ENCODE peak calls at places on chromosomes 4 and X, in nine cellular contexts. One of them, this sample, is unnamed.

GRCh38 chr4:87802858-87803257 is 3.5 kb downstream of the IBSP start:
- DNase-seq in heart left ventricle: no peak
- DNase-seq in A549: no peak
- DNase-seq in stomach: no peak
- DNase-seq in gastrocnemius medialis: no peak
- DNase-seq in esophagus squamous epithelium: no peak
- DNase-seq in IMR-90: no peak
- DNase-seq in tibial nerve: no peak
- DNase-seq in uterus: no peak
- DNase-seq in this sample: no peak

GRCh38 chr4:76147454-76148141 is 599 bp downstream of the NUP54 start:
- DNase-seq in A549: peak
- DNase-seq in stomach: peak
- DNase-seq in tibial nerve: peak
- DNase-seq in esophagus squamous epithelium: no peak
- DNase-seq in gastrocnemius medialis: peak
- DNase-seq in IMR-90: peak
- DNase-seq in uterus: peak
- DNase-seq in heart left ventricle: peak
- DNase-seq in this sample: peak

GRCh38 chr4:37666625-37667071 is 19.5 kb downstream of the RELL1 start:
- DNase-seq in A549: peak
- DNase-seq in gastrocnemius medialis: peak
- DNase-seq in tibial nerve: peak
- DNase-seq in heart left ventricle: peak
- DNase-seq in uterus: peak
- DNase-seq in IMR-90: peak
- DNase-seq in stomach: peak
- DNase-seq in esophagus squamous epithelium: no peak
- DNase-seq in this sample: no peak

GRCh38 chr4:114384629-114385028 is 214.0 kb upstream of the UGT8 start:
- DNase-seq in esophagus squamous epithelium: no peak
- DNase-seq in tibial nerve: no peak
- DNase-seq in uterus: no peak
- DNase-seq in IMR-90: peak
- DNase-seq in heart left ventricle: no peak
- DNase-seq in stomach: no peak
- DNase-seq in gastrocnemius medialis: no peak
- DNase-seq in A549: no peak
- DNase-seq in this sample: no peak

GRCh38 chr4:5708829-5709680 is 696 bp upstream of the EVC2 start:
- DNase-seq in tibial nerve: no peak
- DNase-seq in stomach: no peak
- DNase-seq in heart left ventricle: no peak
- DNase-seq in uterus: no peak
- DNase-seq in esophagus squamous epithelium: no peak
- DNase-seq in IMR-90: no peak
- DNase-seq in A549: no peak
- DNase-seq in gastrocnemius medialis: no peak
- DNase-seq in this sample: peak

GRCh38 chr4:174292473-174292872 is 8.8 kb downstream of the CEP44 start:
- DNase-seq in gastrocnemius medialis: no peak
- DNase-seq in uterus: no peak
- DNase-seq in A549: no peak
- DNase-seq in IMR-90: no peak
- DNase-seq in stomach: no peak
- DNase-seq in heart left ventricle: no peak
- DNase-seq in esophagus squamous epithelium: no peak
- DNase-seq in tibial nerve: no peak
- DNase-seq in this sample: no peak

GRCh38 chr4:57291911-57292310 is 181.7 kb upstream of the IGFBP7 start:
- DNase-seq in IMR-90: no peak
- DNase-seq in uterus: no peak
- DNase-seq in gastrocnemius medialis: no peak
- DNase-seq in A549: no peak
- DNase-seq in esophagus squamous epithelium: no peak
- DNase-seq in stomach: no peak
- DNase-seq in heart left ventricle: no peak
- DNase-seq in tibial nerve: no peak
- DNase-seq in this sample: no peak

GRCh38 chrX:1564750-1565683 is 26.4 kb upstream of the AKAP17A start:
- DNase-seq in tibial nerve: no peak
- DNase-seq in IMR-90: no peak
- DNase-seq in uterus: no peak
- DNase-seq in heart left ventricle: no peak
- DNase-seq in stomach: peak
- DNase-seq in esophagus squamous epithelium: no peak
- DNase-seq in A549: no peak
- DNase-seq in gastrocnemius medialis: no peak
- DNase-seq in this sample: no peak

GRCh38 chrX:2854918-2855317 is 26.2 kb downstream of the GYG2 start:
- DNase-seq in tibial nerve: no peak
- DNase-seq in stomach: no peak
- DNase-seq in A549: no peak
- DNase-seq in gastrocnemius medialis: no peak
- DNase-seq in esophagus squamous epithelium: no peak
- DNase-seq in uterus: no peak
- DNase-seq in IMR-90: no peak
- DNase-seq in heart left ventricle: no peak
- DNase-seq in this sample: no peak

GRCh38 chr4:24777528-24777927 is 17.8 kb upstream of the SOD3 start:
- DNase-seq in tibial nerve: no peak
- DNase-seq in heart left ventricle: no peak
- DNase-seq in uterus: no peak
- DNase-seq in esophagus squamous epithelium: no peak
- DNase-seq in IMR-90: no peak
- DNase-seq in stomach: no peak
- DNase-seq in A549: no peak
- DNase-seq in gastrocnemius medialis: no peak
- DNase-seq in this sample: no peak

GRCh38 chr4:19492611-19493010 is 759.1 kb upstream of the SLIT2 start:
- DNase-seq in gastrocnemius medialis: no peak
- DNase-seq in stomach: no peak
- DNase-seq in IMR-90: peak
- DNase-seq in A549: no peak
- DNase-seq in heart left ventricle: no peak
- DNase-seq in uterus: no peak
- DNase-seq in tibial nerve: no peak
- DNase-seq in esophagus squamous epithelium: no peak
- DNase-seq in this sample: no peak

GRCh38 chr4:168269879-168270278 is 48.7 kb downstream of the DDX60 start:
- DNase-seq in heart left ventricle: peak
- DNase-seq in stomach: no peak
- DNase-seq in IMR-90: no peak
- DNase-seq in esophagus squamous epithelium: no peak
- DNase-seq in tibial nerve: no peak
- DNase-seq in gastrocnemius medialis: peak
- DNase-seq in A549: no peak
- DNase-seq in uterus: no peak
- DNase-seq in this sample: no peak

DNA sequence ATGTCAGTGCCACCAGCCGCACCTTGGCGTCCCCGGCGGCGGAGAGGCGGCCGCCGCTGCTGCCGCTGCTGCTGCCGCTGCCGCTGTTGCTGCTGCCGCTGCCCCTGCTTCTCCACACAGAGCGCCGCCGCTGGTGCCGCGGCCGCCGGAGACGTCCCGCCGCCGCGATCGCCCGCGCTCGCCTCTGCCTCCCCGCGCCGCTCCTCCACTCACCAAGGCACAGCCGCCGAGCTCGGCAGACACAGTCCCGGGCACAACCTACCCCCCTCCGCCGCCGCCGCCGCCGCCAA is at the start of gene PPP3CA:
- DNase-seq in heart left ventricle: no peak
- DNase-seq in A549: no peak
- DNase-seq in stomach: no peak
- DNase-seq in IMR-90: no peak
- DNase-seq in esophagus squamous epithelium: no peak
- DNase-seq in gastrocnemius medialis: no peak
- DNase-seq in uterus: no peak
- DNase-seq in tibial nerve: no peak
- DNase-seq in this sample: no peak
- TF ChIP-seq POLR2A in heart left ventricle: no peak
- TF ChIP-seq POLR2A in A549: no peak
- TF ChIP-seq POLR2A in stomach: no peak
- TF ChIP-seq POLR2A in IMR-90: no peak
- TF ChIP-seq POLR2A in esophagus squamous epithelium: peak
- TF ChIP-seq POLR2A in gastrocnemius medialis: peak
- TF ChIP-seq POLR2A in uterus: peak
- TF ChIP-seq POLR2A in tibial nerve: no peak
- TF ChIP-seq POLR2A in this sample: no peak

DNA sequence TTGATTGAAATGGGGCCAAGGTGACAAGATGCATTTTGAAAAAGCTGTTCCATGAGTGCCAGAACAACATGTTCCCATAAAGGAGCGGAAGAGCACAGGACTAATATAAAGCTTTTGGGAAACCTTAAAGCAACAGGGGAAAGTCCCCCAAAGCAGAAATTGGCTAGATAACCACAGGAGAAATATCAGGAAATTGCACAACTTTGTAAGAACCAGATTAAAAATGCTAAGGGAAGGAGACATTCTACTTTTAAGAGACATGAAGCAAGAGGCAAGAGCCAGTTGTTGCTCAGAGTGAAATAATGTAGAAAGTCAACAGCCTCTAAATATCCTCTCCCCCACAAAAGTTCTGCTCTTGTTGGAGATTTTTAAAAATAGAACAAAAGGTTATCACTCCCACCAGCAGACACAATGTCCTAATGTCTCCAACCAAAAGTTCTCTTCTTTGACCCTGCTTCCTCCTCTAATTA is 85.2 kb upstream of the LNX1 start:
- DNase-seq in tibial nerve: no peak
- DNase-seq in uterus: peak
- DNase-seq in stomach: no peak
- DNase-seq in gastrocnemius medialis: no peak
- DNase-seq in A549: no peak
- DNase-seq in IMR-90: peak
- DNase-seq in esophagus squamous epithelium: no peak
- DNase-seq in heart left ventricle: no peak
- DNase-seq in this sample: no peak
- H3K27ac ChIP-seq in tibial nerve: peak
- H3K27ac ChIP-seq in uterus: peak
- H3K27ac ChIP-seq in stomach: peak
- H3K27ac ChIP-seq in gastrocnemius medialis: peak
- H3K27ac ChIP-seq in A549: no peak
- H3K27ac ChIP-seq in IMR-90: no peak
- H3K27ac ChIP-seq in esophagus squamous epithelium: peak
- H3K27ac ChIP-seq in heart left ventricle: peak
- H3K27ac ChIP-seq in this sample: peak

GRCh38 chrX:66022742-66023725 is 16.8 kb downstream of the VSIG4 start:
- DNase-seq in uterus: no peak
- DNase-seq in tibial nerve: no peak
- DNase-seq in gastrocnemius medialis: no peak
- DNase-seq in stomach: no peak
- DNase-seq in A549: no peak
- DNase-seq in IMR-90: no peak
- DNase-seq in heart left ventricle: no peak
- DNase-seq in esophagus squamous epithelium: no peak
- DNase-seq in this sample: no peak
- TF ChIP-seq POLR2A in uterus: no peak
- TF ChIP-seq POLR2A in tibial nerve: no peak
- TF ChIP-seq POLR2A in gastrocnemius medialis: no peak
- TF ChIP-seq POLR2A in stomach: no peak
- TF ChIP-seq POLR2A in A549: no peak
- TF ChIP-seq POLR2A in IMR-90: no peak
- TF ChIP-seq POLR2A in heart left ventricle: no peak
- TF ChIP-seq POLR2A in esophagus squamous epithelium: no peak
- TF ChIP-seq POLR2A in this sample: no peak

DNA sequence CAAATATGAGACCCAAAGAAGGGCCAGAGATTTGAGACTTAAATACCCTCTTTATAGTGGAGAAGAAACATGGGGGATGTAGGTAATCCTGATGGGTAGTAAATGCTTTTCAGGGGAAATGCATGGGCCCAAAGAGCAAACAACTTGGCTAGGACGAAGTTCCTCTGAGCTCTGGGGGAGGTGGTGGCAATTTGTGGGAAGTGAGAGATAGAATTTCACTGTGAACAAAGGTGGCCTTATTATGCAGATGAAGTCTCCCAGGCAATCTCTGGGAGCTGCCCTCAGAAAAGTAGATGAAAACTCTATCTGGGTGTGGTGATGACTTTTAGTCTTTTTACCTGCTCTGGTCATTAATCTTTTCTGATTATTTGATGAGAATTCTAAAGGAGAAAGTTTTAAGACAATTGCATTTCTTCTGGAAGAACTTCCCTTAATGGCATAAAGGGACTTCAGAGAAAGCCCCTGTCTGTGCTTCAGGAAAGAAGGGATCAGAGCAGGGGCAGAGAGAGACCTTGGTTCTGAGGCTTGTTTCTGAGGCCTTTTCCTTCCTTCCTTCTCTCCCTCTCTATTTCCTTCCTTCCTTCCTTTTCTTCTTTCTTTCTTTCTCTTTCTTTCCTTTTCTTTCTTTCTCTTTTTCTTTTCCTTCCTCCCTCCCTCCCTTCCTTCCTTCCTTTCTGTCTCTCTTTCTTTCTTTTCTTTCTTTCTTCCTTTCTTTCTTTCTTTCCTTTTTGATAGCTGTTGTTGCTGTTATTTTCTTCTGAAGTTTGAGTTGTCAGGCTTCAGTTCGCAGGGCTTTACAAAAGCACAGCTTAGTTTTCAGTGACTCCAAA is 37.5 kb upstream of the MAOA start:
- DNase-seq in heart left ventricle: no peak
- DNase-seq in A549: no peak
- DNase-seq in uterus: no peak
- DNase-seq in stomach: no peak
- DNase-seq in tibial nerve: no peak
- DNase-seq in IMR-90: no peak
- DNase-seq in gastrocnemius medialis: no peak
- DNase-seq in esophagus squamous epithelium: no peak
- DNase-seq in this sample: no peak
- H3K27ac ChIP-seq in heart left ventricle: no peak
- H3K27ac ChIP-seq in A549: no peak
- H3K27ac ChIP-seq in uterus: no peak
- H3K27ac ChIP-seq in stomach: no peak
- H3K27ac ChIP-seq in tibial nerve: no peak
- H3K27ac ChIP-seq in IMR-90: no peak
- H3K27ac ChIP-seq in gastrocnemius medialis: no peak
- H3K27ac ChIP-seq in esophagus squamous epithelium: no peak
- H3K27ac ChIP-seq in this sample: no peak

DNA sequence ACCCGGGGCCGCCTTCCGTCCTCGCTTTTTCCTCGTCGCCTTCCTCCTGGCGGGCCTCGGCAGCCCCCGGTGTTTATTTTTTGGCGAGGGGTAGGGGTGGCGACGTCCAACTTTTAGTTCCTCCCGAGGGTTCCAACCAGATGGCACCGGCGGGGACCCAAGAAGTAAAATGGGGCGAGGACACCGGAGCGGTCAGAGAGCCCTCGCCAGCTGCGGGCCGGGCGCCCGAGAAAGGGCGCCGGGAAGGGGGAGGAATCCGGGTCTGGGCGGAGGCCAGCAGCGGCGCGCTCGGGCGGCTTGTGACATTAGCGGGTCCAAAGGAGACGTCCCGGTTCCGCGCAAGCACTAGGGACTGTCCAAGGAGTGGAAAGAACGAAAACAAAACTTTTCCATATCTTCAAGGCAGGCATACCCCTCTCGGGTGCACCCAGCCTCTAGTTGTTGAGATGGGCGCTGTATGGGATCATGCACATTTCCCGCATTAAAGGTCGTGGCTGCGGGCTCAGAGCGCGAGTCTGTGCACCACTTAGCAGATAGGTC is 691 bp upstream of the USP46 start:
- DNase-seq in esophagus squamous epithelium: no peak
- DNase-seq in gastrocnemius medialis: peak
- DNase-seq in heart left ventricle: peak
- DNase-seq in A549: peak
- DNase-seq in tibial nerve: peak
- DNase-seq in IMR-90: no peak
- DNase-seq in stomach: peak
- DNase-seq in uterus: peak
- DNase-seq in this sample: peak
- TF ChIP-seq POLR2A in esophagus squamous epithelium: no peak
- TF ChIP-seq POLR2A in gastrocnemius medialis: no peak
- TF ChIP-seq POLR2A in heart left ventricle: no peak
- TF ChIP-seq POLR2A in A549: no peak
- TF ChIP-seq POLR2A in tibial nerve: no peak
- TF ChIP-seq POLR2A in IMR-90: no peak
- TF ChIP-seq POLR2A in stomach: no peak
- TF ChIP-seq POLR2A in uterus: no peak
- TF ChIP-seq POLR2A in this sample: no peak